ENCODE peak calls at places on chromosomes 12 and 14, in four cellular contexts. One of them, this sample, is unnamed.

GRCh38 chr12:95548539-95549391 is 2.5 kb downstream of the USP44 start:
- DNase-seq in H1: no peak
- DNase-seq in GM12878: no peak
- DNase-seq in HepG2: no peak
- DNase-seq in this sample: no peak

GRCh38 chr14:54512393-54512792 is 2.7 kb downstream of the CGRRF1 start:
- DNase-seq in H1: no peak
- DNase-seq in GM12878: no peak
- DNase-seq in HepG2: no peak
- DNase-seq in this sample: no peak

GRCh38 chr12:15621140-15621539 is 168.0 kb downstream of the EPS8 start:
- DNase-seq in HepG2: no peak
- DNase-seq in H1: no peak
- DNase-seq in GM12878: no peak
- DNase-seq in this sample: no peak

GRCh38 chr14:63952933-63953437 is 100.2 kb downstream of the SYNE2 start:
- DNase-seq in GM12878: no peak
- DNase-seq in HepG2: no peak
- DNase-seq in H1: no peak
- DNase-seq in this sample: no peak

GRCh38 chr12:104687823-104688573 is 231.2 kb downstream of the CHST11 start:
- DNase-seq in H1: no peak
- DNase-seq in HepG2: no peak
- DNase-seq in GM12878: no peak
- DNase-seq in this sample: no peak

GRCh38 chr14:102917469-102918211 is 4.8 kb upstream of the AMN start:
- DNase-seq in H1: peak; percentile 38
- DNase-seq in HepG2: peak; percentile 24
- DNase-seq in GM12878: no peak
- DNase-seq in this sample: no peak

GRCh38 chr12:101759396-101760047 is 20.3 kb upstream of the SYCP3 start:
- DNase-seq in GM12878: no peak
- DNase-seq in H1: no peak
- DNase-seq in HepG2: peak; percentile 39
- DNase-seq in this sample: no peak

GRCh38 chr12:128338344-128338743 is 71.4 kb downstream of the TMEM132C start:
- DNase-seq in H1: no peak
- DNase-seq in HepG2: no peak
- DNase-seq in GM12878: no peak
- DNase-seq in this sample: no peak

GRCh38 chr14:61346793-61347192 is 25.4 kb downstream of the PRKCH start:
- DNase-seq in HepG2: no peak
- DNase-seq in H1: no peak
- DNase-seq in GM12878: no peak
- DNase-seq in this sample: no peak
- H3K4me1 ChIP-seq in HepG2: no peaks in the 10 kb centered on the region
- H3K4me1 ChIP-seq in H1: no peaks in the 10 kb centered on the region
- H3K4me1 ChIP-seq in GM12878: peaks cover 70% of the 10 kb centered on the region
- H3K4me1 ChIP-seq in this sample: no peaks in the 10 kb centered on the region

DNA sequence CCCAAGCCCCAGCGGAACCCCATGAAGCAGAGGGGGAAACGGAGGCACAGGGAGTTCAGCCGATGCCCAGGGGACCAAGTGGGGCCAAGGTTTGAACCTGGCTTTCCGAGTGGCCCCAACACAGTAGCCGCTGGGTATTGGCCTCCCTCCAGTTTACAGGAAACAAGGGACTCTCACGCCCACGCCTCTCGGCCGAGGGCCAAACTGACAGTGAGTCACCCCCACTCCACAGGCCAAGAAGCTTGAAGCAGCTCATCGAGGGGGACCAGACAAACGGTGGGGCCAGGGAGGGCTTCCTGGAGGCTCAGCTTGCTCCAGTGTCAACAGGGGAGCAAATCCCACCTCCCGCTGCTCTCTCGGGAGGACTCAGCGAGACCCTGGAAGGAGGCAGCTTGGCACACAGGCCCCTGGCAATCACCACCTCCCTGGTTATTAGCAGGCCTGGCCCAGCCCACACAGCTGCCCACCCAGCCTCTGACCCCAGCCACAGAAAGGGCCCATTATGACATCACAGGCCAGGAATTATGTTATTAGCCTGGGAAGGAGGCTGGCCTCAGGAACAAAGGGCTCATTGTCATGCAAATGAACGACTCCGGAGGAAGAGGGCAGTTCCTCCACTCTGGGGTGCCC is 54.6 kb downstream of the NCOR2 start:
- DNase-seq in GM12878: no peak
- DNase-seq in H1: peak; percentile 73
- DNase-seq in HepG2: peak; percentile 76
- DNase-seq in this sample: peak; percentile 96
- TF ChIP-seq SUZ12 in GM12878: no peak
- TF ChIP-seq SUZ12 in H1: no peak
- TF ChIP-seq SUZ12 in HepG2: no peak
- TF ChIP-seq SUZ12 in this sample: no peak

DNA sequence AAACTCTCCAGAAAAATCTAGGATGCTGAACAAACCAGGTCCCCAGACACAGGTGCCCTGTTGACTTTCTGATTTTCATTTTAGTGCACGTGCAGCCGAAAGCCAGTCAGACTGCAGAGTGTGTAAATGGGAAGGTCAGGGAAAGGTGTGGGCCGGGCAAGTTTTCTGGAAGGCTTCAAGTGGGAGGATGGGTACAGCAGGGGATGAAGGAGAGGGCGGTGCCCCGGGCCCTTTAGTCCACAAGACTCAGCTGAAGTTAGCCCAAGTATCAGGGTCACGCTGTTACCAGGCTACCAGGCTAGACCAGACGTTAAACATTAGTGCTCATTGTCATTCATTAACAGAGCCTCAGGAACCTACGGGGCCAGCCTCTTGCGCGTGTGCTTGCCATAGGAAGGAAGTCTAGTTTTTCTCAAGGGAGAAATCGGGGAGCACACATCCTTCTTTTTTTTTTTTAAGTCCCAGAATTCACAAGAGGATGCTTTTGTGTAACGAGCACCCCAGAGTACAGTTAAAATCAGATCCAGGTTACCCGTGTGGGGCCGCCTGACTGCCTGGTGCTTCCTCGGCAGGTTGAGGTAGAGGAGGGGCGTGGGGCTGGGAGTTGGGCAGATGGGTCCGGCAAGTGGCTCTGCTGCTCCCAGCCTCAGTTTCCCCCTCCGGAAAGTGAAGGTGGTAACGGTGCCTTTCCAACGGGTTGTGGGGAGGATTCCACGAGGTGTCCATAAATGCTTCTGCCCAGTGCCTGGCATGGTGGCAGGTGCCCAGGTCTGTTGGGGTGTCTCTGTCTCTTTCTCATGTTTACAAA is 19.1 kb downstream of the BCL7A start:
- DNase-seq in H1: no peak
- DNase-seq in GM12878: no peak
- DNase-seq in HepG2: peak; percentile 80
- DNase-seq in this sample: no peak
- TF ChIP-seq ZNF274 in H1: no peak
- TF ChIP-seq ZNF274 in GM12878: no peak
- TF ChIP-seq ZNF274 in HepG2: no peak
- TF ChIP-seq ZNF274 in this sample: no peak

GRCh38 chr12:1920971-1921370 is 2.5 kb upstream of the CACNA2D4 start:
- DNase-seq in GM12878: no peak
- DNase-seq in H1: no peak
- DNase-seq in HepG2: no peak
- DNase-seq in this sample: no peak
- H3K4me1 ChIP-seq in GM12878: peaks cover 8% of the 10 kb centered on the region
- H3K4me1 ChIP-seq in H1: no peaks in the 10 kb centered on the region
- H3K4me1 ChIP-seq in HepG2: peaks cover 18% of the 10 kb centered on the region
- H3K4me1 ChIP-seq in this sample: peaks cover 17% of the 10 kb centered on the region

This sample was measured in NT2/D1.